ENCODE peak calls at places on chromosomes 13 and 19, in six cellular contexts. A is SJCRH30; Q is Ammon's horn; E is NCI-H1105; D is stomach; R is CD4-positive, alpha-beta memory T cell. B is an unnamed sample.

GRCh38 chr13:45503658-45504057 is 38.9 kb downstream of the COG3 start:
- DNase-seq in A (no peak), Q (no peak), E (no peak), D (no peak), R (no peak), B (no peak)

GRCh38 chr19:56083668-56084067 is 37.4 kb downstream of the ZNF787 start:
- DNase-seq in A (no peak), Q (no peak), E (no peak), D (no peak), R (no peak), B (no peak)

GRCh38 chr13:40876020-40876738 is 86.8 kb downstream of the SLC25A15 start:
- DNase-seq in A (no peak), Q (no peak), E (no peak), D (no peak), R (no peak), B (no peak)

GRCh38 chr19:2261438-2262172 is 5.4 kb upstream of the JSRP1 start:
- DNase-seq in A (no peak), Q (no peak), E (no peak), D (peak), R (peak), B (peak)

GRCh38 chr13:97944396-97945029 is 9.0 kb upstream of the IPO5 start:
- DNase-seq in A (no peak), Q (no peak), E (no peak), D (no peak), R (no peak), B (no peak)

GRCh38 chr19:10454267-10454666 is 33.9 kb downstream of the PDE4A start:
- DNase-seq in A (peak), Q (peak), E (peak), D (no peak), R (no peak), B (no peak)

GRCh38 chr19:13044160-13044853 is 49.0 kb downstream of the NFIX start:
- DNase-seq in A (no peak), Q (no peak), E (no peak), D (no peak), R (peak), B (no peak)

GRCh38 chr13:111241862-111242261 is 78.6 kb upstream of the TEX29 start:
- DNase-seq in A (no peak), Q (no peak), E (no peak), D (no peak), R (no peak), B (no peak)

GRCh38 chr19:41123716-41124244 is 9.5 kb downstream of the CYP2F1 start:
- DNase-seq in A (no peak), Q (no peak), E (no peak), D (no peak), R (no peak), B (no peak)

GRCh38 chr19:18097993-18098890 is 664 bp downstream of the MAST3 start:
- DNase-seq in A (no peak), Q (no peak), E (no peak), D (no peak), R (no peak), B (no peak)

GRCh38 chr19:51531349-51532315 is at the start of gene SIGLEC6:
- DNase-seq in A (no peak), Q (peak), E (no peak), D (peak), R (no peak), B (no peak)

GRCh38 chr13:72386138-72386684 is 341.2 kb downstream of the MZT1 start:
- DNase-seq in A (no peak), Q (no peak), E (no peak), D (no peak), R (no peak), B (no peak)

GRCh38 chr13:29465741-29466293 is 129.7 kb downstream of the SLC7A1 start:
- DNase-seq in A (peak), Q (no peak), E (no peak), D (peak), R (no peak), B (no peak)

GRCh38 chr19:17332677-17333581 is 1.7 kb downstream of the ANO8 start:
- DNase-seq in A (peak), Q (peak), E (no peak), D (no peak), R (no peak), B (peak)

GRCh38 chr19:47430041-47430802 is 10.9 kb upstream of the MEIS3 start:
- DNase-seq in A (no peak), Q (no peak), E (no peak), D (peak), R (no peak), B (no peak)